ENCODE peak calls at places on chromosomes 2 and 18, in nine cellular contexts. U, J, I, A, D, C, H, P and Z are unnamed samples.

GRCh38 chr2:241862093-241862492 is 3.4 kb upstream of the PDCD1 start:
- DNase-seq in A (no peak), C (no peak), I (no peak), U (no peak), J (no peak), P (no peak), H (no peak), D (no peak), Z (no peak)

GRCh38 chr2:37784071-37784758 is 112.8 kb upstream of the CDC42EP3 start:
- DNase-seq in A (no peak), J (no peak), U (no peak), I (no peak), C (no peak), P (no peak), D (no peak), H (no peak), Z (no peak)

GRCh38 chr2:132971310-132972061 is 301.5 kb upstream of the LYPD1 start:
- DNase-seq in A (no peak), D (no peak), C (no peak), P (no peak), I (no peak), H (no peak), U (no peak), J (no peak), Z (no peak)

GRCh38 chr2:95232232-95232631 is 24.9 kb downstream of the ZNF892 start:
- DNase-seq in C (no peak), U (no peak), P (no peak), A (no peak), J (no peak), D (no peak), I (no peak), H (no peak), Z (no peak)

GRCh38 chr2:72157871-72158771 is 10.5 kb upstream of the CYP26B1 start:
- DNase-seq in I (peak), A (no peak), D (no peak), C (no peak), U (no peak), P (no peak), H (no peak), J (no peak), Z (peak)

GRCh38 chr2:38702413-38702812 is 36.5 kb downstream of the GALM start:
- DNase-seq in A (peak), C (no peak), D (no peak), U (no peak), I (no peak), J (no peak), P (no peak), H (no peak), Z (no peak)

GRCh38 chr2:56874717-56875116 is 690.9 kb downstream of the CCDC85A start:
- DNase-seq in U (no peak), I (no peak), C (no peak), D (no peak), P (no peak), J (no peak), H (no peak), A (no peak), Z (no peak)

GRCh38 chr2:115650827-115651226 is 1208.4 kb downstream of the DPP10 start:
- DNase-seq in A (no peak), P (no peak), C (no peak), H (no peak), U (no peak), D (no peak), J (no peak), I (no peak), Z (no peak)

GRCh38 chr2:197878792-197879191 is 74.4 kb downstream of the PLCL1 start:
- DNase-seq in J (no peak), A (no peak), P (no peak), D (no peak), C (no peak), U (no peak), H (no peak), I (no peak), Z (no peak)

GRCh38 chr2:45607701-45608100 is 3.4 kb downstream of the SRBD1 start:
- DNase-seq in U (no peak), D (no peak), H (no peak), J (no peak), A (peak), P (no peak), C (no peak), I (no peak), Z (no peak)

GRCh38 chr2:11387100-11387390 is 42.6 kb upstream of the ROCK2 start:
- DNase-seq in C (no peak), U (no peak), H (no peak), J (no peak), I (no peak), D (no peak), A (no peak), P (no peak), Z (no peak)

GRCh38 chr2:240885980-240886565 is 9.9 kb downstream of the MAB21L4 start:
- DNase-seq in A (no peak), I (no peak), H (no peak), D (no peak), P (no peak), C (no peak), U (no peak), J (no peak), Z (no peak)

GRCh38 chr18:58026395-58026794 is 17.6 kb upstream of the NEDD4L start:
- DNase-seq in U (no peak), A (no peak), I (no peak), D (no peak), H (no peak), J (no peak), P (no peak), C (no peak), Z (no peak)

GRCh38 chr18:77207540-77207939 is 42.1 kb upstream of the GALR1 start:
- DNase-seq in P (peak), A (peak), H (peak), U (no peak), J (peak), D (peak), C (peak), I (peak), Z (no peak)

GRCh38 chr2:148604927-148605326 is 39.6 kb upstream of the EPC2 start:
- DNase-seq in A (no peak), C (no peak), J (no peak), D (no peak), P (no peak), U (no peak), H (no peak), I (no peak), Z (no peak)

GRCh38 chr2:9310390-9310789 is 103.8 kb downstream of the ASAP2 start:
- DNase-seq in J (no peak), I (peak), C (no peak), D (peak), U (no peak), H (no peak), A (peak), P (no peak), Z (no peak)

GRCh38 chr2:226130192-226130591 is 669.4 kb downstream of the IRS1 start:
- DNase-seq in H (no peak), A (no peak), J (no peak), C (no peak), D (no peak), P (no peak), U (no peak), I (no peak), Z (no peak)

GRCh38 chr2:126885701-126886121 is 13.0 kb upstream of the TEX51 start:
- DNase-seq in P (no peak), A (peak), D (no peak), I (no peak), J (no peak), H (no peak), U (no peak), C (no peak), Z (peak)

GRCh38 chr2:24793752-24794477 is 690 bp downstream of the CENPO start:
- DNase-seq in C (no peak), D (no peak), U (peak), A (peak), H (peak), P (no peak), J (no peak), I (no peak), Z (peak)

GRCh38 chr2:1498176-1498575 is 84.9 kb downstream of the TPO start:
- DNase-seq in U (no peak), D (no peak), I (no peak), P (no peak), H (no peak), J (no peak), A (no peak), C (no peak), Z (peak)

GRCh38 chr2:142415461-142415860 is 284.6 kb upstream of the LRP1B start:
- DNase-seq in P (no peak), J (no peak), A (no peak), I (no peak), D (no peak), H (no peak), U (no peak), C (no peak), Z (no peak)

GRCh38 chr2:108593547-108594098 is 59.4 kb downstream of the LIMS1 start:
- DNase-seq in U (no peak), P (no peak), H (peak), I (no peak), D (no peak), A (no peak), C (no peak), J (no peak), Z (no peak)